ENCODE peak calls at places on chromosomes 5 and 9, in eight cellular contexts. R is B cell; E is dermis microvascular lymphatic vessel endothelial cell; C is WTC11; F is AG10803; Y is KBM-7; L is HEK293T; G is CD4-positive, alpha-beta memory T cell. V is an unnamed sample.

GRCh38 chr5:1325191-1325741 is 19.6 kb downstream of the CLPTM1L start:
- DNase-seq in R (no peak), E (no peak), C (no peak), F (no peak), Y (no peak), L (no peak), G (no peak), V (no peak)

GRCh38 chr9:126885089-126885753 is 24.8 kb downstream of the ZBTB34 start:
- DNase-seq in R (no peak), E (peak), C (no peak), F (peak), Y (no peak), L (no peak), G (no peak), V (no peak)

GRCh38 chr9:123349691-123350480 is 6.1 kb upstream of the CRB2 start:
- DNase-seq in R (peak), E (peak), C (peak), F (peak), Y (peak), L (peak), G (peak), V (no peak)

GRCh38 chr5:89213584-89213983 is 330.6 kb upstream of the MEF2C start:
- DNase-seq in R (no peak), E (no peak), C (no peak), F (peak), Y (no peak), L (no peak), G (no peak), V (no peak)

GRCh38 chr9:129624947-129625346 is 1.0 kb upstream of the NTMT1 start:
- DNase-seq in R (peak), E (no peak), C (no peak), F (no peak), Y (peak), L (no peak), G (peak), V (no peak)

GRCh38 chr5:112586596-112587062 is 151.1 kb upstream of the APC start:
- DNase-seq in R (peak), E (no peak), C (peak), F (no peak), Y (no peak), L (no peak), G (no peak), V (no peak)

GRCh38 chr9:112844771-112845542 is 45.7 kb downstream of the SLC46A2 start:
- DNase-seq in R (peak), E (peak), C (peak), F (peak), Y (peak), L (peak), G (peak), V (peak)

GRCh38 chr5:80711938-80712337 is 57.2 kb upstream of the DHFR start:
- DNase-seq in R (no peak), E (peak), C (peak), F (peak), Y (peak), L (peak), G (no peak), V (no peak)

GRCh38 chr9:14960881-14961280 is 50.7 kb upstream of the FREM1 start:
- DNase-seq in R (no peak), E (no peak), C (no peak), F (no peak), Y (no peak), L (no peak), G (no peak), V (no peak)

V was measured in dorsolateral prefrontal cortex.